ENCODE peak calls at places on chromosomes 1 and 21, in five cellular contexts. I, C, Z, R and D are unnamed samples.
A peak's percentile ranks its signal among the peaks of the same experiment; 100 is the strongest.

GRCh38 chr1:86409416-86410021 is 13.4 kb upstream of the ODF2L start:
- DNase-seq in I (peak; percentile 14), C (no peak), Z (no peak), R (no peak), D (no peak)

GRCh38 chr1:222813866-222814535 is 838 bp upstream of the DISP1 start:
- DNase-seq in C (no peak), R (no peak), I (peak; percentile 34), Z (no peak), D (no peak)

GRCh38 chr1:43288058-43288784 is 2.8 kb upstream of the C1orf210 start:
- DNase-seq in R (no peak), C (no peak), I (no peak), Z (no peak), D (no peak)

GRCh38 chr1:212161231-212161781 is 123.9 kb upstream of the PPP2R5A start:
- DNase-seq in R (no peak), Z (no peak), I (peak; percentile 78), C (no peak), D (no peak)

GRCh38 chr1:69492286-69492685 is 75.4 kb upstream of the LRRC7 start:
- DNase-seq in Z (no peak), R (no peak), C (no peak), I (no peak), D (no peak)

GRCh38 chr21:29436143-29436542 is 137.4 kb downstream of the BACH1 start:
- DNase-seq in I (no peak), Z (no peak), C (no peak), R (no peak), D (no peak)

GRCh38 chr1:23129846-23130245 is 38.8 kb downstream of the LUZP1 start:
- DNase-seq in Z (no peak), I (no peak), R (no peak), C (no peak), D (no peak)

GRCh38 chr1:179924268-179924667 is 30.3 kb upstream of the CEP350 start:
- DNase-seq in C (no peak), R (no peak), Z (no peak), I (no peak), D (no peak)

GRCh38 chr1:26006710-26007109 is 8.8 kb upstream of the PAFAH2 start:
- DNase-seq in C (no peak), Z (no peak), R (no peak), I (no peak), D (no peak)

GRCh38 chr1:156658945-156659574 is 17.1 kb downstream of the BCAN start:
- DNase-seq in C (no peak), Z (no peak), I (no peak), R (no peak), D (no peak)

GRCh38 chr1:19564366-19564765 is 79.0 kb upstream of the CAPZB start:
- DNase-seq in R (no peak), Z (no peak), C (no peak), I (no peak), D (no peak)
- H2BK12ac ChIP-seq in R (no peak overlapping the region), Z (no peak overlapping the region), C (no peak overlapping the region), I (no peak overlapping the region), D (no peak overlapping the region)

GRCh38 chr1:106584663-106585062 is 471.8 kb upstream of the PRMT6 start:
- DNase-seq in I (no peak), R (no peak), C (no peak), Z (no peak), D (no peak)

GRCh38 chr1:106584127-106584526 is 472.3 kb upstream of the PRMT6 start:
- DNase-seq in I (no peak), Z (no peak), R (no peak), C (no peak), D (no peak)
- H2BK12ac ChIP-seq in I (no peak overlapping the region), Z (no peak overlapping the region), R (no peak overlapping the region), C (no peak overlapping the region), D (no peak overlapping the region)

GRCh38 chr1:917466-918091 is 6.1 kb upstream of the SAMD11 start:
- DNase-seq in I (no peak), Z (no peak), R (no peak), C (no peak), D (no peak)
- H2BK12ac ChIP-seq in I (no peak overlapping the region), Z (no peak overlapping the region), R (no peak overlapping the region), C (no peak overlapping the region), D (no peak overlapping the region)

DNA sequence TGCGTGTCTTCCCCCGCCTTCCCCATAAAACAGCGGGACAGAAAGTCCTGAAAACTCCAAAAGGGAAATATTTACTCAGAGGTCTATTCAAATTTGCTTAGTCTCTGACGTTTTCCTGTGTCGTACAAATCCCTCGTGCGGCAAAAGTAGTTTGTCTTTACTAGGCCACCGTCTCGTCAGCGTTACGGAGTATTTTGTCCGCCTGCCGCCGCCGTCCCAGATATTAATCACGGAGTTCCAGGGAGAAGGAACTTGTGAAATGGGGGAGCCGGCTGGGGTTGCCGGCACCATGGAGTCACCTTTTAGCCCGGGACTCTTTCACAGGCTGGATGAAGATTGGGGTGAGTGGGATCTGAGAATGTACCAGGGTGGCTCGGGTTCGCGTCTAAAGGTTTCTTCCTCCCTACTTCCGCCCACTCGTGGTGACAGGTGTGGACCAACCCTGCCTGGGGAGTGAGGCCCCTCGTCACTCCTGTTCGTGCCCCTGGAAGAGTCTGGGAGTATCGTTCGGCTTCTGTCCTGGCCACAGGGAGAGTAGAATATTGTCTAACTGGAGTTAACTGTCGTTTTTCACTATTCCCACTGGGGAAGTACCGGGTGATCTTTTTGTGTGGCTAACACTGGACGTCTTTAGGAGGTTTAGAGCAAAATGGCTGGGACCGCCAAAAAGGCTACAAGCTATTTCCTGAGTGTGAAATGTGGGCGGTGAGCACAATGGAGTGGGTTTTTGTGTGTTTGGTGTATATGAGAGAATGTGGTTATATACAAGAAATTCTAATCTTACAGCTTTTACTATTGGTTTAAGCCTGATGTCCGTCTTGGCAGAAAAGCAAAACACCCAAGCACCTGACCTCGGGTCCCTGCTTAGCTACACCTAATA is at the start of gene ATF6:
- DNase-seq in C (peak; percentile 72), R (peak; percentile 64), Z (peak; percentile 68), I (peak; percentile 97), D (peak; percentile 90)
- H2BK12ac ChIP-seq in C (no peak within 1 kb of the TSS), R (no peak within 1 kb of the TSS), Z (no peak within 1 kb of the TSS), I (no peak within 1 kb of the TSS), D (no peak within 1 kb of the TSS)

DNA sequence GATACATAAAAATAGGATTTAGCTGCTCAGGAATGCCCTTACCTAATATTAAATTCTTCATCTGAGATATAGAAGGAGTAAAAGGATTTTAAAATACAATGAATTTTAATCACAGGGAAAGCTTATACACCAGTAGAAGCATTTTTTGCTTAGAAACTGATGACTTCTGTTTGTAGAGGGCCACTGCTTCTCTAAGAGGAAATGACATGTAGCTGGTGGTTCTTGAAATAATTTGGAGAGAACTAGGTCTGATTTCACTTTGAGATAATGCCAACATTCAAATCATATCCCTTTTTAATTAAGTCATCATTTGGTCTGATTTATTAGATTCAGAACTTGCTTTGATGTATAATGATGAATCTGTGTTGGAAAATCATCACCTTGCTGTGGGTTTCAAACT is 166.6 kb upstream of the SGIP1 start:
- DNase-seq in I (no peak), C (no peak), R (no peak), Z (no peak), D (no peak)
- H2BK12ac ChIP-seq in I (no peak overlapping the region), C (no peak overlapping the region), R (no peak overlapping the region), Z (no peak overlapping the region), D (no peak overlapping the region)

GRCh38 chr1:37150986-37151385 is 116.7 kb upstream of the GRIK3 start:
- DNase-seq in Z (no peak), R (no peak), I (no peak), C (no peak), D (no peak)
- H2BK12ac ChIP-seq in Z (no peak overlapping the region), R (no peak overlapping the region), I (no peak overlapping the region), C (no peak overlapping the region), D (no peak overlapping the region)

DNA sequence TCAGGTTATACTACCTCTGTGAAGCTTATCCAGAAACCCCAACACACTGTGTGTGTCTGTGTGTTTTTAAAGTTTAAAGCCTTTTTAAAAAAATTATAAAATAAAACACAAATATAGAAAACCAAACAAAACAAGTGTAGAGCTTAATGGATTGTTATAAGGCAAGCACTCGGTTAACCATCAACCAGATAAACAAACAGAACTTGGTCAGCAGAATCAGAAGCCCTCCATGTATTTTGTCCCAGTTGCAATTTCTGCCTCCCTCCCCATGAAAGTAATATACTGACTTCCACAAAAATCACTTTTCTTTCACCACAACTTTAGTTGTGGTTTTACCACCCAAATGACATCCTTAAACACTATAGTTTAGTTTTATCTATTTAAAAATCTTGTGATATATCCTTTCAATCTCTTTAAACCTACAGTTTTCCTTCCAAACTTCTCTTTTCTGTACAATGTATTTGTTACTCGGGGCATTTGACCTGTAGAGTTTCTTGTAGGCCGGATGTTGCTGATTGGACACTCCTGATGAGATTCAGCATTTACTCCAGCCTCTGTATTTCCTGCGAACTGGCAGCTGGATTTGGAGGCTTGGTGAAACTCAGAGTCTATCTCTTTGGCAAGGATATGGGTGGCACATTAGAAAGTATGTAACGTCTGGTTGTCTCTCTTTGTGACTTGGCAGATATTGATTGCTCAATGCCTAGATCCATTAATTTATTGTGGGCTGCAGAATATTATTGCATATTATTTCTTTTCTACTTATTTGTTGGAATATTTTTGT is 8.6 kb downstream of the PAPPA2 start:
- DNase-seq in R (no peak), C (no peak), Z (no peak), I (no peak), D (no peak)
- H2BK12ac ChIP-seq in R (no peak overlapping the region), C (no peak overlapping the region), Z (no peak overlapping the region), I (no peak overlapping the region), D (no peak overlapping the region)

GRCh38 chr21:44940116-44940631 is 345 bp downstream of the SLX9 start:
- DNase-seq in Z (no peak), R (no peak), I (peak; percentile 37), C (peak; percentile 36), D (peak; percentile 33)
- H2BK12ac ChIP-seq in Z (no peak overlapping the region), R (no peak overlapping the region), I (no peak overlapping the region), C (no peak overlapping the region), D (no peak overlapping the region)

DNA sequence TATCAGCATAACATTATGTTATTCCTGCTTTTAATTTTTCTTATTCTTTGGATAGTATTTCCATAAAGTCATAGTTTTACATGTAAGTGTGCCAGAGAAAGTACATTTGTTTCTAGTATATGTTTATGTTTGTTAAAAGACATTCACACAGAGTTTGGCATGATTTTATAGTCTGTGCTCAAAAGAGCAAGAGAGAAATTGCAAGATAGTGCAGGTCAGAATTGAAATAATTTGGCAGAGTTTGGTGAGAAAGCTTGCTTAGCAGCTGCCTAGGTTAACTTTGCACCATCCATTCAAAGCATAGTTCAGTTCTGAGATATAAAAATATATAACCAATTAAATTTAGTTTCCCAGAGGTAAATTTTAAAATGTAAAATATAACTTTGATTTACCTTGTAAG is 17.0 kb downstream of the NEK7 start:
- DNase-seq in Z (no peak), I (no peak), R (no peak), C (no peak), D (no peak)
- H2BK12ac ChIP-seq in Z (no peak overlapping the region), I (no peak overlapping the region), R (no peak overlapping the region), C (no peak overlapping the region), D (no peak overlapping the region)

GRCh38 chr1:50369830-50370229 is 53.4 kb downstream of the DMRTA2 start:
- DNase-seq in Z (no peak), I (no peak), R (no peak), C (peak; percentile 63), D (no peak)
- H2BK12ac ChIP-seq in Z (no peak overlapping the region), I (no peak overlapping the region), R (no peak overlapping the region), C (no peak overlapping the region), D (no peak overlapping the region)